ENCODE peak calls at places on chromosomes 5 and 9, in eight cellular contexts. Z is chondrocyte, T is nephron progenitor cell, Q is ovary, H is cardiac muscle cell, D is heart right ventricle, V is IMR-90, S is left lung. E is an unnamed sample.

GRCh38 chr9:101365181-101365580 is 19.6 kb downstream of the BAAT start:
- DNase-seq in Z (no peak), T (no peak), Q (no peak), H (peak), D (no peak), V (peak), S (no peak), E (no peak)

GRCh38 chr5:134098690-134099089 is 15.8 kb upstream of the TCF7 start:
- DNase-seq in Z (no peak), T (no peak), Q (no peak), H (no peak), D (no peak), V (no peak), S (no peak), E (no peak)

GRCh38 chr9:14349141-14349817 is 35.3 kb upstream of the NFIB start:
- DNase-seq in Z (no peak), T (no peak), Q (no peak), H (peak), D (peak), V (no peak), S (no peak), E (no peak)

GRCh38 chr9:12464910-12465512 is 228.2 kb upstream of the TYRP1 start:
- DNase-seq in Z (no peak), T (peak), Q (no peak), H (peak), D (no peak), V (peak), S (no peak), E (no peak)

GRCh38 chr5:108259306-108259705 is 122.6 kb downstream of the FBXL17 start:
- DNase-seq in Z (no peak), T (no peak), Q (no peak), H (peak), D (no peak), V (peak), S (no peak), E (no peak)

GRCh38 chr5:170788626-170789304 is 5.2 kb downstream of the GABRP start:
- DNase-seq in Z (no peak), T (no peak), Q (no peak), H (no peak), D (peak), V (no peak), S (no peak), E (no peak)

GRCh38 chr9:129310666-129311350 is 132.7 kb upstream of the IER5L start:
- DNase-seq in Z (peak), T (no peak), Q (no peak), H (no peak), D (no peak), V (peak), S (no peak), E (no peak)

GRCh38 chr5:168106008-168106761 is 185.3 kb upstream of the WWC1 start:
- DNase-seq in Z (no peak), T (no peak), Q (no peak), H (peak), D (no peak), V (peak), S (no peak), E (no peak)

GRCh38 chr9:91182429-91182828 is 179.3 kb downstream of the AUH start:
- DNase-seq in Z (no peak), T (no peak), Q (no peak), H (no peak), D (no peak), V (no peak), S (no peak), E (peak)

GRCh38 chr5:87327998-87328397 is 60.3 kb downstream of the RASA1 start:
- DNase-seq in Z (no peak), T (no peak), Q (no peak), H (no peak), D (no peak), V (peak), S (no peak), E (no peak)

GRCh38 chr9:15357050-15357653 is 50.1 kb upstream of the TTC39B start:
- DNase-seq in Z (no peak), T (no peak), Q (no peak), H (no peak), D (no peak), V (no peak), S (no peak), E (no peak)

GRCh38 chr5:27130587-27130986 is 92.2 kb upstream of the CDH9 start:
- DNase-seq in Z (no peak), T (no peak), Q (no peak), H (peak), D (no peak), V (peak), S (no peak), E (no peak)

GRCh38 chr5:1349246-1349645 is 4.3 kb upstream of the CLPTM1L start:
- DNase-seq in Z (no peak), T (no peak), Q (no peak), H (no peak), D (no peak), V (no peak), S (no peak), E (no peak)

GRCh38 chr9:116475201-116475600 is 211.9 kb upstream of the TRIM32 start:
- DNase-seq in Z (no peak), T (no peak), Q (no peak), H (peak), D (no peak), V (peak), S (no peak), E (no peak)

GRCh38 chr9:14441976-14442651 is 128.2 kb upstream of the NFIB start:
- DNase-seq in Z (no peak), T (peak), Q (no peak), H (peak), D (no peak), V (peak), S (no peak), E (no peak)

GRCh38 chr5:139872052-139872766 is 76.6 kb downstream of the PSD2 start:
- DNase-seq in Z (no peak), T (peak), Q (no peak), H (no peak), D (no peak), V (no peak), S (no peak), E (no peak)
- TF ChIP-seq CTCF in Z (peak), T (peak), Q (no peak), H (no peak), D (no peak), V (no peak), S (no peak), E (no peak)

GRCh38 chr5:57304931-57305330 is 131.1 kb downstream of the GPBP1 start:
- DNase-seq in Z (no peak), T (no peak), Q (no peak), H (no peak), D (no peak), V (no peak), S (no peak), E (no peak)

GRCh38 chr5:57303985-57304384 is 130.1 kb downstream of the GPBP1 start:
- DNase-seq in Z (no peak), T (no peak), Q (no peak), H (no peak), D (no peak), V (no peak), S (no peak), E (no peak)

GRCh38 chr5:57299945-57300344 is 126.1 kb downstream of the GPBP1 start:
- DNase-seq in Z (no peak), T (no peak), Q (no peak), H (no peak), D (no peak), V (no peak), S (no peak), E (peak)

GRCh38 chr5:57302643-57303042 is 128.8 kb downstream of the GPBP1 start:
- DNase-seq in Z (no peak), T (no peak), Q (no peak), H (peak), D (no peak), V (peak), S (no peak), E (no peak)

DNA sequence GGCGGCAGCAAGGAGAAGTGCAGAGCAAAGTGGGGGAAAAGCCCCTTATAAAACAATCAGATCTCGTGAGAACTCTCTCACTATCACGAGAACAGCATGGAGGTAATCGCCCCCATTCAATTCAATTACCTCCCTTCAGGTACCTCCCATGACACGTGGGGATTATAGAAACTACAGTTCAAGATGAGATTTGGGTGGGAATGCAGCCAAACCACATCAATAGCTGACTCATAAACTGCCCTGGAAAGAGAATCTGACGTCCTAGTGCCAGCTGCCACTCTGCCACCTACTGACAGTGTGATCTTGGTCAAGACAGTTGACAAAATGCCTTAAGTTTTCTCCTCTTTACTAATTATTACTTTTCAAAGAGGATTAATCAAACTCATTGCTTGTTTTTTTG is 128.3 kb downstream of the GPBP1 start:
- DNase-seq in Z (no peak), T (no peak), Q (no peak), H (peak), D (no peak), V (peak), S (no peak), E (no peak)
- TF ChIP-seq CTCF in Z (peak), T (no peak), Q (no peak), H (no peak), D (no peak), V (no peak), S (no peak), E (no peak)

GRCh38 chr5:138611295-138612220 is 36.4 kb upstream of the HSPA9 start:
- DNase-seq in Z (no peak), T (peak), Q (peak), H (peak), D (no peak), V (no peak), S (no peak), E (no peak)
- TF ChIP-seq CTCF in Z (peak), T (no peak), Q (no peak), H (no peak), D (no peak), V (no peak), S (no peak), E (no peak)

GRCh38 chr9:98192503-98193335 is at the start of gene CORO2A:
- DNase-seq in Z (no peak), T (peak), Q (peak), H (peak), D (peak), V (peak), S (peak), E (no peak)
- TF ChIP-seq CTCF in Z (peak), T (peak), Q (no peak), H (peak), D (no peak), V (peak), S (peak), E (peak)

DNA sequence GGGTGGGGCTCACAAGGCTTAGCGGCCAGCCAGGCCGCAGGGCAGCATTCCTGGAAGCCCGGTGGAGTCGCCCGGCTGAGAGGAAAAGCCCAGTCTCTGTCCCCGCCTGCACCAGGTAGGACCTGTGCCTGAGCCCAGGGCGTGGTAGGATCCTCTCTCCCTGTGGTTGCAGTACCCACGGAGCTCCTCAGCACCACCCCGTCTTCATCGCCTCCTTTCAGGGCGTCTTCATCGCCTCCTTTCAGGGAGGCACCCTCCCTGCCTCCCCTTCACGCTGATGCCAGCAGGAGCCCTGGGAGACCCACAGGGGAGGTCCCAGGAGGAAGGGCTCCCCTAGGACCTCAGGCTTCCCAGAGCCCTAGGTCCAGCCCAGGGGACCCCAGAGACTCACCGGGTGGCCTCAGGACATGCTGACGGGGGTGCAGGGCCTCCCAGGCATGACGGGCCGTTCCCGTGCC is 53.3 kb upstream of the NOTCH1 start:
- DNase-seq in Z (no peak), T (no peak), Q (no peak), H (no peak), D (no peak), V (no peak), S (peak), E (no peak)
- TF ChIP-seq CTCF in Z (no peak), T (no peak), Q (no peak), H (no peak), D (no peak), V (no peak), S (no peak), E (no peak)